ENCODE peak calls at places on chromosomes 1 and 21, in six cellular contexts. One of them, this sample, is unnamed.
A peak's percentile ranks its signal among the peaks of the same experiment; 100 is the strongest.

GRCh38 chr1:221965252-221965651 is 223.4 kb upstream of the DUSP10 start:
- DNase-seq in IMR-90: no peak
- DNase-seq in right atrium auricular region: no peak
- DNase-seq in transverse colon: no peak
- DNase-seq in astrocyte: peak; percentile 20
- DNase-seq in lung: no peak
- DNase-seq in this sample: no peak

GRCh38 chr21:17607684-17608083 is 5.0 kb downstream of the BTG3 start:
- DNase-seq in IMR-90: no peak
- DNase-seq in right atrium auricular region: no peak
- DNase-seq in transverse colon: no peak
- DNase-seq in astrocyte: no peak
- DNase-seq in lung: no peak
- DNase-seq in this sample: no peak

GRCh38 chr1:18653922-18654321 is 23.3 kb downstream of the PAX7 start:
- DNase-seq in IMR-90: no peak
- DNase-seq in right atrium auricular region: no peak
- DNase-seq in transverse colon: no peak
- DNase-seq in astrocyte: no peak
- DNase-seq in lung: no peak
- DNase-seq in this sample: no peak

GRCh38 chr1:66521736-66522365 is 12.1 kb upstream of the SGIP1 start:
- DNase-seq in IMR-90: peak; percentile 95
- DNase-seq in right atrium auricular region: no peak
- DNase-seq in transverse colon: no peak
- DNase-seq in astrocyte: peak; percentile 90
- DNase-seq in lung: no peak
- DNase-seq in this sample: peak; percentile 85

GRCh38 chr1:216047821-216048220 is 375.4 kb downstream of the USH2A start:
- DNase-seq in IMR-90: no peak
- DNase-seq in right atrium auricular region: no peak
- DNase-seq in transverse colon: no peak
- DNase-seq in astrocyte: peak; percentile 65
- DNase-seq in lung: no peak
- DNase-seq in this sample: no peak

GRCh38 chr1:166165661-166166399 is 971 bp downstream of the FAM78B start:
- DNase-seq in IMR-90: no peak
- DNase-seq in right atrium auricular region: no peak
- DNase-seq in transverse colon: peak; percentile 13
- DNase-seq in astrocyte: peak; percentile 51
- DNase-seq in lung: no peak
- DNase-seq in this sample: peak; percentile 0

GRCh38 chr1:177959793-177960515 is 9.9 kb downstream of the SEC16B start:
- DNase-seq in IMR-90: peak; percentile 68
- DNase-seq in right atrium auricular region: no peak
- DNase-seq in transverse colon: no peak
- DNase-seq in astrocyte: peak; percentile 28
- DNase-seq in lung: no peak
- DNase-seq in this sample: peak; percentile 65

GRCh38 chr1:193666485-193667083 is 480.2 kb upstream of the B3GALT2 start:
- DNase-seq in IMR-90: no peak
- DNase-seq in right atrium auricular region: no peak
- DNase-seq in transverse colon: no peak
- DNase-seq in astrocyte: no peak
- DNase-seq in lung: no peak
- DNase-seq in this sample: no peak

GRCh38 chr1:67463298-67463960 is 33.2 kb upstream of the SERBP1 start:
- DNase-seq in IMR-90: peak; percentile 27
- DNase-seq in right atrium auricular region: no peak
- DNase-seq in transverse colon: no peak
- DNase-seq in astrocyte: no peak
- DNase-seq in lung: no peak
- DNase-seq in this sample: peak; percentile 22

GRCh38 chr1:160127865-160128523 is 12.4 kb downstream of the ATP1A2 start:
- DNase-seq in IMR-90: peak; percentile 60
- DNase-seq in right atrium auricular region: no peak
- DNase-seq in transverse colon: no peak
- DNase-seq in astrocyte: peak; percentile 57
- DNase-seq in lung: no peak
- DNase-seq in this sample: peak; percentile 56

GRCh38 chr1:31407029-31407626 is 5.9 kb upstream of the SERINC2 start:
- DNase-seq in IMR-90: no peak
- DNase-seq in right atrium auricular region: no peak
- DNase-seq in transverse colon: no peak
- DNase-seq in astrocyte: no peak
- DNase-seq in lung: no peak
- DNase-seq in this sample: no peak

GRCh38 chr1:238647877-238648276 is 738.5 kb upstream of the CHRM3 start:
- DNase-seq in IMR-90: peak; percentile 100
- DNase-seq in right atrium auricular region: no peak
- DNase-seq in transverse colon: no peak
- DNase-seq in astrocyte: peak; percentile 100
- DNase-seq in lung: no peak
- DNase-seq in this sample: peak; percentile 95

GRCh38 chr1:170927955-170928850 is 7.1 kb upstream of the MROH9 start:
- DNase-seq in IMR-90: no peak
- DNase-seq in right atrium auricular region: no peak
- DNase-seq in transverse colon: no peak
- DNase-seq in astrocyte: peak; percentile 2
- DNase-seq in lung: no peak
- DNase-seq in this sample: peak; percentile 15

GRCh38 chr1:24042375-24042774 is 62.2 kb upstream of the SRSF10 start:
- DNase-seq in IMR-90: no peak
- DNase-seq in right atrium auricular region: no peak
- DNase-seq in transverse colon: no peak
- DNase-seq in astrocyte: no peak
- DNase-seq in lung: no peak
- DNase-seq in this sample: no peak

GRCh38 chr21:29949991-29950390 is 10.2 kb upstream of the GRIK1 start:
- DNase-seq in IMR-90: no peak
- DNase-seq in right atrium auricular region: no peak
- DNase-seq in transverse colon: no peak
- DNase-seq in astrocyte: no peak
- DNase-seq in lung: no peak
- DNase-seq in this sample: no peak

GRCh38 chr1:22229374-22229773 is 86.5 kb upstream of the WNT4 start:
- DNase-seq in IMR-90: peak; percentile 51
- DNase-seq in right atrium auricular region: no peak
- DNase-seq in transverse colon: no peak
- DNase-seq in astrocyte: peak; percentile 23
- DNase-seq in lung: no peak
- DNase-seq in this sample: no peak

GRCh38 chr1:86152887-86153286 is 3.7 kb downstream of the COL24A1 start:
- DNase-seq in IMR-90: no peak
- DNase-seq in right atrium auricular region: no peak
- DNase-seq in transverse colon: no peak
- DNase-seq in astrocyte: no peak
- DNase-seq in lung: no peak
- DNase-seq in this sample: no peak

GRCh38 chr1:20729990-20730689 is 2.4 kb downstream of the SH2D5 start:
- DNase-seq in IMR-90: no peak
- DNase-seq in right atrium auricular region: peak; percentile 47
- DNase-seq in transverse colon: peak; percentile 4
- DNase-seq in astrocyte: no peak
- DNase-seq in lung: no peak
- DNase-seq in this sample: no peak
- H3K4me1 ChIP-seq in IMR-90: peaks cover 12% of the 10 kb centered on the region
- H3K4me1 ChIP-seq in right atrium auricular region: no peaks in the 10 kb centered on the region
- H3K4me1 ChIP-seq in transverse colon: peaks cover 24% of the 10 kb centered on the region
- H3K4me1 ChIP-seq in astrocyte: peaks cover 16% of the 10 kb centered on the region
- H3K4me1 ChIP-seq in lung: peaks cover 8% of the 10 kb centered on the region
- H3K4me1 ChIP-seq in this sample: peaks cover 16% of the 10 kb centered on the region

DNA sequence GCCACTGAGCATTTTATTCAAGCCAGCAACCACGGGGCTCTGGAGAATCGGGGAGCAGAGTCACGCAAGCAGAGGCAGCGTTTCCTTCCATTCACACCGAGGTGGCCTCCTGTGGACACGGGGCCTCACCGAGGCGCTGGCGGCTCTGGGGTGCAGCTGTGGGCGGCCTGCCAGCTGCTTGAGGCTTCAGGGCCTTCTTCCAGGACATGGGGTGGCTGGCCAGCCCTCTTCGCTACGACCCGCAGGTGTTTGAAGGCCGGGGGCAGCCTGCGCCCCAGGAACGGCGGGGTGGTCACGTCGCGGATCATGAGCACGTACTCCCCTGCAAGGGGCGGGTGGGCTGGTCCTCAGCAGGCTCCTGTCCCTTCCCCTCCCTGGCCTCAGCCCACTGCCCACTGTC is 70.1 kb downstream of the MORN1 start:
- DNase-seq in IMR-90: no peak
- DNase-seq in right atrium auricular region: no peak
- DNase-seq in transverse colon: no peak
- DNase-seq in astrocyte: no peak
- DNase-seq in lung: no peak
- DNase-seq in this sample: no peak
- H3K4me1 ChIP-seq in IMR-90: peaks cover 15% of the 10 kb centered on the region
- H3K4me1 ChIP-seq in right atrium auricular region: no peaks in the 10 kb centered on the region
- H3K4me1 ChIP-seq in transverse colon: peaks cover 23% of the 10 kb centered on the region
- H3K4me1 ChIP-seq in astrocyte: peaks cover 23% of the 10 kb centered on the region
- H3K4me1 ChIP-seq in lung: peaks cover 10% of the 10 kb centered on the region
- H3K4me1 ChIP-seq in this sample: peaks cover 27% of the 10 kb centered on the region

DNA sequence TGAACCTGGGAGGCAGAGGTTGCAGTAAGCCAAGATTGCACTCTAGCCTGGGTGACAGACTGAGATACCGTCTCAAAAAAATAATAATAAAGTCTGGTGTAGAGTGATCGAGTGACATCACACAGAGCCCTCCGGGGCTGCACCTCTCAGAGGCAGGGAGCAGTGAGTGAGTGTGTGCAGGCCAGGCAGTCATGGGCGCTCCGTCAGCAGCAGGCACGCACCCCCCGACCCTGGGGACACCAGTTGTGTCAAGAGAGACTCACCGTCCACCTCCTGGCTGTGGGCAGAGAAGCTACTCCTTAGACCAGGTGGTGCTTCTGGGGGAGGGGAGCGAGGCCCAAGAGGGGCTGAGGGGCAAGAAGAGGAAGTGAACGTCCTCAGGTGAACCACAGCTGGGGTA is 91.8 kb downstream of the SIK1 start:
- DNase-seq in IMR-90: no peak
- DNase-seq in right atrium auricular region: no peak
- DNase-seq in transverse colon: no peak
- DNase-seq in astrocyte: no peak
- DNase-seq in lung: no peak
- DNase-seq in this sample: no peak
- H3K4me1 ChIP-seq in IMR-90: peaks cover 23% of the 10 kb centered on the region
- H3K4me1 ChIP-seq in right atrium auricular region: no peaks in the 10 kb centered on the region
- H3K4me1 ChIP-seq in transverse colon: peaks cover 9% of the 10 kb centered on the region
- H3K4me1 ChIP-seq in astrocyte: peaks cover 42% of the 10 kb centered on the region
- H3K4me1 ChIP-seq in lung: peaks cover 23% of the 10 kb centered on the region
- H3K4me1 ChIP-seq in this sample: peaks cover 20% of the 10 kb centered on the region

DNA sequence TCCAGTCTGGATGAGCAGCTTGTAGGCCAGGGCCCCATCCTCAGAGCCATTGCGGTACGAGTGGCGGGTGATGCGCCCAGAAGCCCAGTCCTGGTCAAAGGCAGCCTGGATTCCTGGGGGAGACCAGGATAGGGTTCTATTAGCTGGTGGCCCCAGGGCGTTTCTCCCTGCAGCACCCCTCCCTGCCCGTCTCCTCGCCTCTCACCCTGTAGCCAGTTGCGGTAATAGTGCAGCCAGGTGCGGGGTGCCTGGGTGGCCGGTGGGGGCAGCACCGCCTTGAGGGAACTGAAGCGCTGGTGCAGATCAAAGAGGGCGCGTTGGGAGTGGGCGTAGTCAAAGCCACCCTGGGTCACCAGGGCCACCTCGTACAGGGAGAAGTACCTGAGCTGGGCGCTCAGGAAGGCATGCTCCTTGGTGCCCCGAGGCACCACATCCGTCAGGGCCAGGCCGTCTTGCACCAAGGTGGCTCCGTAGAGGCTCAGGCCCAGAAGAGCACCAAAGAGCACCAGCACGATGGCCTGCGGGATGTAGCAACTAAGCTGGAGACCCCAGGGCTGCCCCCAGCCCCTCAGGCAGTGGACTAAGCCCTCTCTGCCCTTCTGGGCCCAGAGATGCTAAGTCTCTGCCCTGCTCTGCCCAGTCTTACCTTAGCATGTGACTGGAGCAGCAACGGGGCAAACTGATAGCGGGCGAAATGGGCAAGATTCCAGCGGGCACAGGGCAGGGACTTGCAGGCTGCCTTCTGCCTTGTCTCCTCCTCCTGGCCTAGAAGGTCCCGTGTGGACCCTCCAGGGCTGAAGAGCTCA is 15.7 kb downstream of the PTCH2 start:
- DNase-seq in IMR-90: no peak
- DNase-seq in right atrium auricular region: no peak
- DNase-seq in transverse colon: no peak
- DNase-seq in astrocyte: no peak
- DNase-seq in lung: no peak
- DNase-seq in this sample: no peak
- H3K4me1 ChIP-seq in IMR-90: no peaks in the 10 kb centered on the region
- H3K4me1 ChIP-seq in right atrium auricular region: no peaks in the 10 kb centered on the region
- H3K4me1 ChIP-seq in transverse colon: no peaks in the 10 kb centered on the region
- H3K4me1 ChIP-seq in astrocyte: no peaks in the 10 kb centered on the region
- H3K4me1 ChIP-seq in lung: peaks cover 3% of the 10 kb centered on the region
- H3K4me1 ChIP-seq in this sample: peaks cover 5% of the 10 kb centered on the region

DNA sequence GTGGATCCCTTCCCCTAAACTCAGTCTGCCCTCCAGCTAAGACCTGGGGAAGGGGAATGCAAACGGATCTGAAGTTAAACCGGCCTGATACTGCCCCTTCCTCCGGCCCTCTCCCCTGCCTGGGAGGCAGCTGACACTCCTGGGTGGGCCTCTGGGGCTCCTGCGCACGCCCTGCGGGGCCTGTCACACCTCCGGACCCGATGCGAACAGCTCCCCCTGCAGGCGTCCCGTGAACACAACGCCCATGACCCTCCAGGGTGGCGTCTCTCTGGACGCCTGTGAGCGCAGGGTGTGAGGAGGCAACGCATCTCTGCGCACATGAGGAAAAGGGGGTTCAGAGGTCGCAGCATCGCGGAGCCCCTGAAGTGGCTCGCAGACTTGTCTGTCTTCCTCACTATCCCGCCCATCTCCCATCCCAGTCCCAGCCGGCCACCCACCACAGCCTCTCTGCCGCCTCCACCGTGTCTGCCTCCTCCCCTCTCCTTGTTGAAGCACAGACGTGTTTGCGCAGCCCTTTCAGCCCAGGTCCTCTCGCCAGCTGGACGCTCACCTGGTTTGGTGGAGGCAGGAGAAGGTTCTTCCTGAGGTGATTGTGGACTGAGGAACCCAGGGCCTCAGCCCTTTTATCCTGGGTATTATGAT is 421 bp upstream of the LCE3A start:
- DNase-seq in IMR-90: no peak
- DNase-seq in right atrium auricular region: no peak
- DNase-seq in transverse colon: no peak
- DNase-seq in astrocyte: no peak
- DNase-seq in lung: no peak
- DNase-seq in this sample: no peak
- H3K4me1 ChIP-seq in IMR-90: no peaks in the 10 kb centered on the region
- H3K4me1 ChIP-seq in right atrium auricular region: no peaks in the 10 kb centered on the region
- H3K4me1 ChIP-seq in transverse colon: no peaks in the 10 kb centered on the region
- H3K4me1 ChIP-seq in astrocyte: no peaks in the 10 kb centered on the region
- H3K4me1 ChIP-seq in lung: no peaks in the 10 kb centered on the region
- H3K4me1 ChIP-seq in this sample: peaks cover 10% of the 10 kb centered on the region

GRCh38 chr1:17075470-17076255 is 21.8 kb upstream of the SDHB start:
- DNase-seq in IMR-90: no peak
- DNase-seq in right atrium auricular region: no peak
- DNase-seq in transverse colon: no peak
- DNase-seq in astrocyte: no peak
- DNase-seq in lung: no peak
- DNase-seq in this sample: peak; percentile 7
- H3K4me1 ChIP-seq in IMR-90: no peaks in the 10 kb centered on the region
- H3K4me1 ChIP-seq in right atrium auricular region: no peaks in the 10 kb centered on the region
- H3K4me1 ChIP-seq in transverse colon: no peaks in the 10 kb centered on the region
- H3K4me1 ChIP-seq in astrocyte: no peaks in the 10 kb centered on the region
- H3K4me1 ChIP-seq in lung: no peaks in the 10 kb centered on the region
- H3K4me1 ChIP-seq in this sample: no peaks in the 10 kb centered on the region